ENCODE peak calls at places on chromosomes 3 and 15, in five cellular contexts. H is foreskin keratinocyte, B is GM20000, S is ascending aorta, Y is type B pancreatic cell. G is an unnamed sample.

GRCh38 chr15:39331584-39331983 is 249.3 kb upstream of the THBS1 start:
- DNase-seq in H (peak), B (no peak), S (no peak), Y (no peak), G (peak)

GRCh38 chr3:195105389-195105788 is 165.6 kb downstream of the XXYLT1 start:
- DNase-seq in H (no peak), B (no peak), S (no peak), Y (no peak), G (no peak)

GRCh38 chr15:20341901-20342605 is 199.5 kb downstream of the GOLGA6L6 start:
- DNase-seq in H (no peak), B (peak), S (peak), Y (peak), G (no peak)

GRCh38 chr3:170178631-170179030 is 2.9 kb downstream of the PHC3 start:
- DNase-seq in H (no peak), B (no peak), S (no peak), Y (no peak), G (no peak)

GRCh38 chr3:153973722-153974121 is 147.5 kb upstream of the ARHGEF26 start:
- DNase-seq in H (no peak), B (no peak), S (no peak), Y (no peak), G (no peak)

GRCh38 chr3:171497546-171497945 is 37.3 kb upstream of the TNIK start:
- DNase-seq in H (no peak), B (no peak), S (no peak), Y (no peak), G (no peak)

GRCh38 chr3:47867451-47868017 is 64.6 kb downstream of the DHX30 start:
- DNase-seq in H (no peak), B (no peak), S (no peak), Y (no peak), G (no peak)

GRCh38 chr15:65722191-65722590 is 69.9 kb downstream of the DENND4A start:
- DNase-seq in H (no peak), B (no peak), S (no peak), Y (no peak), G (no peak)

GRCh38 chr15:89785771-89786135 is 9.6 kb downstream of the MESP2 start:
- DNase-seq in H (no peak), B (no peak), S (no peak), Y (no peak), G (no peak)

GRCh38 chr15:80970018-80970657 is 19.5 kb downstream of the MESD start:
- DNase-seq in H (no peak), B (peak), S (no peak), Y (no peak), G (peak)

GRCh38 chr15:28861031-28861534 is 12.6 kb upstream of the GOLGA6L7 start:
- DNase-seq in H (no peak), B (no peak), S (no peak), Y (no peak), G (no peak)

GRCh38 chr3:173135059-173135458 is 6.0 kb downstream of the SPATA16 start:
- DNase-seq in H (no peak), B (no peak), S (no peak), Y (no peak), G (peak)

GRCh38 chr3:124570232-124570631 is 160.0 kb upstream of the UMPS start:
- DNase-seq in H (no peak), B (no peak), S (no peak), Y (no peak), G (no peak)

GRCh38 chr15:39195988-39196486 is 384.8 kb upstream of the THBS1 start:
- DNase-seq in H (peak), B (no peak), S (no peak), Y (no peak), G (peak)

GRCh38 chr15:63449711-63450110 is 54.7 kb upstream of the USP3 start:
- DNase-seq in H (no peak), B (no peak), S (no peak), Y (no peak), G (peak)

GRCh38 chr15:78640840-78641733 is at the start of gene CHRNB4:
- DNase-seq in H (peak), B (no peak), S (no peak), Y (no peak), G (peak)

GRCh38 chr3:42148086-42148842 is 57.1 kb downstream of the TRAK1 start:
- DNase-seq in H (no peak), B (no peak), S (no peak), Y (peak), G (no peak)

GRCh38 chr3:104460477-104461406 is 906.0 kb upstream of the ALCAM start:
- DNase-seq in H (no peak), B (no peak), S (no peak), Y (no peak), G (peak)
- TF ChIP-seq CTCF in H (peak), B (no peak), S (peak), Y (peak), G (no peak)

GRCh38 chr15:40952901-40953712 is at the start of gene CHAC1:
- DNase-seq in H (peak), B (peak), S (peak), Y (peak), G (peak)
- TF ChIP-seq CTCF in H (peak), B (no peak), S (peak), Y (peak), G (no peak)

GRCh38 chr3:149527531-149528343 is 53.2 kb downstream of the TM4SF4 start:
- DNase-seq in H (no peak), B (no peak), S (no peak), Y (no peak), G (no peak)
- TF ChIP-seq CTCF in H (no peak), B (no peak), S (peak), Y (peak), G (no peak)

GRCh38 chr3:49563766-49564165 is 9.5 kb downstream of the BSN start:
- DNase-seq in H (no peak), B (no peak), S (no peak), Y (no peak), G (no peak)

GRCh38 chr3:49563040-49563578 is 8.8 kb downstream of the BSN start:
- DNase-seq in H (no peak), B (no peak), S (no peak), Y (no peak), G (no peak)

GRCh38 chr3:49568965-49569364 is 14.7 kb downstream of the BSN start:
- DNase-seq in H (no peak), B (no peak), S (no peak), Y (no peak), G (no peak)

GRCh38 chr3:49567406-49567805 is 13.1 kb downstream of the BSN start:
- DNase-seq in H (peak), B (no peak), S (no peak), Y (no peak), G (no peak)

DNA sequence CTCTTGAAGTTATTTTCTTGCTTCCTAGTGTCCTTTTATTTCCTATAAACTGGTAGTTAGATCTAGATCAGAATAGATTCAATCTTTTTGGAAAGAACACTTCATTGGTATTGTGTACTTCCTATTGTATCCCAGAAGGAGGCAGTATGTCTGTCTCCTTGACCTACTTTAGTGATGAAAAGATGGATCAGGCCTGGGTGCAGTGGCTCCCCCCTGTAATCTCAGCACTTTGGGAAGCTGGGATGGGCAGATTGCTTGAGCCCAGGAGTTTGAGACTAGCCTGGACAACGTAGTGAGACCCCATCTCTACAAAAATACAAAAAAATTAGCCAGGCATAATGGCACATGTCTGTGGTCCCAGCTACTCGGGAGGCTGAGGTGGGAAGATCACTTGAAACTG is 12.0 kb downstream of the BSN start:
- DNase-seq in H (no peak), B (no peak), S (no peak), Y (no peak), G (no peak)
- TF ChIP-seq CTCF in H (peak), B (no peak), S (no peak), Y (peak), G (no peak)

GRCh38 chr3:123286308-123287023 is 84.7 kb downstream of the SEC22A start:
- DNase-seq in H (peak), B (peak), S (no peak), Y (no peak), G (peak)
- TF ChIP-seq CTCF in H (peak), B (peak), S (peak), Y (peak), G (peak)

GRCh38 chr15:91278956-91279355 is 178.9 kb downstream of the SV2B start:
- DNase-seq in H (no peak), B (no peak), S (no peak), Y (no peak), G (no peak)
- TF ChIP-seq CTCF in H (no peak), B (no peak), S (no peak), Y (no peak), G (no peak)

DNA sequence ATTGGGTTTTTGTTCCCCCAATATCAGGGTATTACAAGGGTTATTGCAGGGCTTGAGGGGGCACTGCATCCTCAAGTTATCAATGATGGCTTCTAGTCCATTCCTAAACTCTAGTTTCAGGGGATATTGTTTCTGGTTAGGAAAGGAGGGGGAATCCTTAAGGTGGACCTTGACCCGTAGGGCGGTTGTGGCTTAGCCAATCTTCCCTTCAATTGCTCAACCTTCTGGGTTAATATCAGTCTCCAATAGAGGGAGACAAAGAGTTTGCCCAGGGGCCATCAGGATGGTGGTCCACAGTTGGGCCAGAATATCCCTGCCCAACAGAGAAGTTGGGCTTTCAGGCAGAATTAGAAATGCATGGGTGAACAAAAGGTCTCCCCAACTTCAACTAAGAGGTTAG is 214.9 kb downstream of the BCHE start:
- DNase-seq in H (no peak), B (no peak), S (no peak), Y (no peak), G (no peak)
- TF ChIP-seq CTCF in H (no peak), B (no peak), S (no peak), Y (no peak), G (no peak)

GRCh38 chr3:50133283-50133615 is 21.9 kb upstream of the SEMA3F start:
- DNase-seq in H (no peak), B (no peak), S (no peak), Y (no peak), G (no peak)
- TF ChIP-seq CTCF in H (no peak), B (no peak), S (no peak), Y (no peak), G (no peak)

DNA sequence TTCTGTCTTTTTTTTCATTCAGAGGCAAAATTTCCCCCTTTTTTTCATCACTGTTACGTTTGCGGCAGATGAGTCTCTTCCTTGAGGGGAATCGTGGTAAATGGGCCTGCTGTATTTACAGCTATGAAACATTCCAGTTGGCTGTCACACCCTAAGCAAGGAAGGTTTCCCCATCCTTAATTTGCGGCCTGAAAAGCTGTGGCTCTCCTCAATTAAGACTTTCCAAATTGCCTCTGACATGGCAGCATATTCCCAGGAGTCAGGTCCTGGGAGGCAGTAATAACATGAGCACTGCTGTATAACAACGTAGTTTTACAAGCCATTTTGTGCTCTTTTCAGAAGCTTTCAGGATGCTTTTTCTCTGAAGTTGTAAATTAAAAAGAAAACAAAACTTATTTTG is 420.9 kb downstream of the LPP start:
- DNase-seq in H (no peak), B (no peak), S (no peak), Y (no peak), G (no peak)
- TF ChIP-seq CTCF in H (no peak), B (no peak), S (no peak), Y (no peak), G (no peak)

GRCh38 chr3:58306662-58307286 is 454 bp downstream of the HTD2 start:
- DNase-seq in H (no peak), B (no peak), S (no peak), Y (no peak), G (peak)
- TF ChIP-seq CTCF in H (peak), B (no peak), S (no peak), Y (no peak), G (no peak)